ENCODE peak calls at places on chromosome 13, in five cellular contexts. P is psoas muscle, D is aorta, H is heart left ventricle, J is endodermal cell. Q is an unnamed sample. For H3K27me3 and H3K4me1, the result is how much of the 10 kb centered on the place peaks cover.

GRCh38 chr13:70809588-70809987 is 701.3 kb upstream of the KLHL1 start:
- DNase-seq in P (no peak), D (no peak), H (no peak), J (no peak), Q (no peak)

GRCh38 chr13:70817571-70817970 is 709.3 kb upstream of the KLHL1 start:
- DNase-seq in P (no peak), D (no peak), H (no peak), J (no peak), Q (no peak)

GRCh38 chr13:33940898-33941297 is 122.9 kb downstream of the RFC3 start:
- DNase-seq in P (no peak), D (no peak), H (no peak), J (peak), Q (peak)

GRCh38 chr13:79710376-79710775 is 229.4 kb downstream of the NDFIP2 start:
- DNase-seq in P (no peak), D (no peak), H (no peak), J (no peak), Q (peak)

GRCh38 chr13:65460136-65460535 is 1770.0 kb downstream of the PCDH9 start:
- DNase-seq in P (no peak), D (no peak), H (no peak), J (no peak), Q (no peak)

GRCh38 chr13:77584111-77584510 is 48.6 kb downstream of the SCEL start:
- DNase-seq in P (no peak), D (no peak), H (no peak), J (no peak), Q (no peak)

GRCh38 chr13:55087085-55087484 is 2053.6 kb upstream of the PRR20A start:
- DNase-seq in P (no peak), D (no peak), H (no peak), J (peak), Q (no peak)

GRCh38 chr13:60392136-60392535 is 4.9 kb upstream of the TDRD3 start:
- DNase-seq in P (no peak), D (no peak), H (no peak), J (peak), Q (no peak)

GRCh38 chr13:24217601-24218281 is 57.2 kb downstream of the SPATA13 start:
- DNase-seq in P (no peak), D (no peak), H (no peak), J (peak), Q (peak)

GRCh38 chr13:93201992-93202558 is 24.5 kb upstream of the GPC6 start:
- DNase-seq in P (no peak), D (no peak), H (no peak), J (no peak), Q (no peak)

GRCh38 chr13:80584785-80585184 is 243.9 kb upstream of the SPRY2 start:
- DNase-seq in P (no peak), D (no peak), H (no peak), J (no peak), Q (no peak)

GRCh38 chr13:22993148-22993547 is 187.6 kb upstream of the SGCG start:
- DNase-seq in P (no peak), D (no peak), H (no peak), J (no peak), Q (no peak)

GRCh38 chr13:111304603-111305289 is 15.7 kb upstream of the TEX29 start:
- DNase-seq in P (no peak), D (no peak), H (no peak), J (no peak), Q (no peak)

GRCh38 chr13:23510979-23511735 is 59.1 kb upstream of the TNFRSF19 start:
- DNase-seq in P (no peak), D (no peak), H (no peak), J (peak), Q (peak)

GRCh38 chr13:38262211-38262610 is 87.4 kb upstream of the UFM1 start:
- DNase-seq in P (no peak), D (no peak), H (no peak), J (no peak), Q (no peak)

GRCh38 chr13:110593430-110594130 is 21.8 kb upstream of the NAXD start:
- DNase-seq in P (no peak), D (no peak), H (no peak), J (peak), Q (peak)

GRCh38 chr13:43085545-43085944 is 62.2 kb downstream of the DNAJC15 start:
- DNase-seq in P (no peak), D (no peak), H (no peak), J (no peak), Q (peak)

GRCh38 chr13:49314344-49314882 is 66.7 kb downstream of the CDADC1 start:
- DNase-seq in P (no peak), D (no peak), H (no peak), J (no peak), Q (no peak)

GRCh38 chr13:20125129-20125782 is 35.6 kb downstream of the GJA3 start:
- DNase-seq in P (no peak), D (no peak), H (no peak), J (no peak), Q (peak)

DNA sequence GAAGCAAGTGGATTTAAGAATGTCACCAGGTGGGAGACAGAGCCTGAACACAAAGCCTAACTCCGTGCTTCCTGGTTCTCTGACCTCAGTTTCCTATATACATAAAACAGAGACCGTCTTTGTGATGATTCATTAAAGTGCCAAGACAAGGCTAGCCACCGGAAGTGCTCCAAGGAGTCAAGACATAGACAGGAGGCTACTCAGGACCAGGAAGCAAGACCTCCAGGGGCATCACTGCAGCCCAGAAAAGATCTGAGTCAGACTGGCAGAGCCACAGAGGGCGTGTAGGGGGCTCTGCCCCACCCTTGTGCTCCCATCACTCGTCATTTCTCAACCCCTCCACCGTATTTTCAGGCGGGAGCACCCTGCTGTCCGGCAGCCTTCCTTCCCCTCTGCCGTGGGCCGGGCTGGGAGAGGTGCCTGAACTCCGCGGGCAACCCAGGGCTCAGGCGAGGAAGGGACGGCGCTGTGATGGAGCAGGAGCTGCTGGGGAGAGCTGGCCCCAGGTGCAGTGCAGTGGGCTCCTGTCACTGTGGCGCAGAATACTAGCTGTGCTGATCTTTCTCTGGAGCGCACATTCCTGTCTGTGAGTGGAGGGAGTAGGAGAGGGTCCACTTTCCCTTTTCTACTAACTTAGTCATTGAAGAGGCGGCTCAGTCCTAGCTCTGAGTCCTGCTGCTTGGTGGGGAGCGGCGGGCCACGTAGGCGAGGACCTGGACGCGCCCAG is 134.7 kb upstream of the GPR12 start:
- DNase-seq in P (no peak), D (no peak), H (no peak), J (peak), Q (peak)
- H3K27me3 ChIP-seq in P (under half), D (under half), H (under half), J (under half), Q (under half)

GRCh38 chr13:99996177-99996705 is 14.7 kb downstream of the ZIC2 start:
- DNase-seq in P (no peak), D (no peak), H (no peak), J (peak), Q (no peak)
- H3K4me3 ChIP-seq in P (no peak), D (no peak), H (no peak), J (peak), Q (no peak)

DNA sequence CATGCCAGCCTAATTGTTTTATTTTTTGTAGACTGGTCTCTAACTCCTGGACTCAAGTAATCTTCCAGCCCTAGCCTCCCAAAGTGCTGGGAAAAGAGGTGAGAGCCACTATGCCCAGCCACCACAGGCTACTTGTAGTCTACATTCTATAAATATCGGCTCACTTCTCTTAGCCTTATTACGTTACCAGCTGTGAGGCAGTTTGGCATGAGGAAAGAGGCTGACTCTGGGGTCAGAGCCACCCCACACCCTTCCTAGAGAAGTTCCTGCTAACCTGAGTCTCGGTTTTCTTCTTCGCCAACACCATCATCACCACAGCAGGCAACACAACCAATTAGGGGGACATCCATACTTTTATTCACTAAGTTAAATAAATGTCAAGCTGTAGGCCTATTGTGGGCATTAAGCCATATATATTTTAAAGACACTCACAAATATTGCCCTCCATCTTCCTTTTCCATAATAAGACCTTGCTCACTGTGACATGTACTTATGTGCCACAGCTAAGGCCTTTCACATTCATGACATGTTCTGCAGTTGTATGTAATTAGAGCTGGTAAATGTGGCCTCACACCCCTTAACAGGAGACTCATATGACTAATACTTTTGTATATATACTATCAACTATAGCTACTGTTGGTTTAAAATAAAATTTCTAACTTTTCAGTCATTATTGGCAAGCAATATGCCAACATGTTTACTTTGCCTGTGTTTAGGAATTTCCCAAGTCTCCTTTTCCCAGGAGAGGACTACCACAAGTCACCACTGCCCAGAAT is 5.7 kb downstream of the SLC25A30 start:
- DNase-seq in P (no peak), D (no peak), H (no peak), J (no peak), Q (no peak)
- H3K4me1 ChIP-seq in P (half or more), D (under half), H (half or more), J (under half), Q (under half)

GRCh38 chr13:112450118-112450517 is 74.0 kb downstream of the SPACA7 start:
- DNase-seq in P (no peak), D (no peak), H (no peak), J (peak), Q (no peak)

GRCh38 chr13:112453207-112453829 is 77.2 kb downstream of the SPACA7 start:
- DNase-seq in P (no peak), D (no peak), H (no peak), J (peak), Q (no peak)

GRCh38 chr13:112452380-112453206 is 76.4 kb downstream of the SPACA7 start:
- DNase-seq in P (no peak), D (no peak), H (peak), J (peak), Q (no peak)

GRCh38 chr13:112450567-112451240 is 74.5 kb downstream of the SPACA7 start:
- DNase-seq in P (no peak), D (no peak), H (no peak), J (no peak), Q (no peak)

GRCh38 chr13:112451512-112452379 is 75.6 kb downstream of the SPACA7 start:
- DNase-seq in P (no peak), D (no peak), H (peak), J (peak), Q (no peak)
- H3K27me3 ChIP-seq in P (under half), D (under half), H (under half), J (under half), Q (under half)

GRCh38 chr13:105611424-105611823 is 924.0 kb downstream of the EFNB2 start:
- DNase-seq in P (no peak), D (no peak), H (no peak), J (no peak), Q (peak)
- H3K4me3 ChIP-seq in P (no peak), D (no peak), H (no peak), J (no peak), Q (no peak)

GRCh38 chr13:41462427-41462826 is 5.1 kb downstream of the RGCC start:
- DNase-seq in P (no peak), D (no peak), H (no peak), J (no peak), Q (no peak)
- H3K4me1 ChIP-seq in P (under half), D (under half), H (under half), J (under half), Q (under half)

GRCh38 chr13:91397595-91397994 is 826 bp upstream of the GPC5 start:
- DNase-seq in P (no peak), D (no peak), H (no peak), J (no peak), Q (no peak)

GRCh38 chr13:91399189-91400093 is 1.0 kb downstream of the GPC5 start:
- DNase-seq in P (peak), D (peak), H (peak), J (no peak), Q (no peak)

GRCh38 chr13:91401916-91402315 is 3.5 kb downstream of the GPC5 start:
- DNase-seq in P (no peak), D (no peak), H (no peak), J (no peak), Q (no peak)

GRCh38 chr13:91398413-91399188 is at the start of gene GPC5:
- DNase-seq in P (peak), D (peak), H (peak), J (peak), Q (peak)

GRCh38 chr13:91400094-91400462 is 1.7 kb downstream of the GPC5 start:
- DNase-seq in P (no peak), D (no peak), H (no peak), J (no peak), Q (no peak)
- H3K27me3 ChIP-seq in P (under half), D (under half), H (under half), J (half or more), Q (half or more)

DNA sequence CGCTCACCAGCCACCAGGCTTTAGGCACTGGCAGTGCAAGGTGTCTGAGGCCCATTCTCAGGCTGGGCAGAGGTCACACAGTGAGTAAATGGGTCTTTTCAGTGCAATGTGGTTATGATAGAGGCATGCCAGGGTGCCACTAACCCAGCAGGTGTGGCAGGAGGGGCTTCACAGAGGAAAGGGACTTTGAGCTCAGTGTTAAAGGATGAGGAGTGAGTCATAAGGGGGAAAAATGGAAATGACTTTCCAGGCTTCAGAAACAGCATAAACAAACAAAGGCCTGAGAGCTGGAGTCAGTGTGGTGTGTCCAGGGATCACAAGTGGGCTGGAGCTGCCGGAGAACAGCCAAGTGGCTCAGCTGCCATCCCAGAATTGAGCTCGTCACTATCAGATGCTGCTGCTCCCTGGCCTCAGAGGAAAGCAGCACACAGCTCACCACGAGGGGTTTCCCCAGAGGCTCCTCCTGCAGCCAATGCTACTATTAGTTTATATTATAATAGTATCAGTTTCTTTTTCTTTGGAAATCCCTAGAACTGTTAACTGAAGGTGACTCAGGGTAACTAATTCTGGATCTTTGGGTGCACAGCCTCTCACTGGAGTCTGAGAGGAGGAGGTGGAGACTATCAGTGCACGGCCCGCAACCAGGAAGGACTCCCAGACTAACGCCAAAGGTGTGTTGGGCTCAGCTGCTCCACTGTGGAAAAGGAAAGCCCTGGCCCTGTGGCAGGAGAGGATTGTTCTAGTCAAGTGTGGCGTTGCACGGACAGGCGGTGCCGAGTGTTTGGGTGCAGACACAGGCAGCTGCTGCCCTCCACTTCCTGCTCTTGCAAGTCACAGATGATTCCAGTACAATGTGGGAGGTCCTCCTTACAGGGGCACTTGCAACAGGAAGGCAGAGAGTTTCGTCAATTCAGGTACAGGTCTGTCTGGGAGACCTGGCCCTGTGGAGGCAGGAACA is 39.5 kb downstream of the DHRS12 start:
- DNase-seq in P (peak), D (peak), H (peak), J (no peak), Q (peak)
- H3K4me3 ChIP-seq in P (no peak), D (no peak), H (peak), J (no peak), Q (no peak)

DNA sequence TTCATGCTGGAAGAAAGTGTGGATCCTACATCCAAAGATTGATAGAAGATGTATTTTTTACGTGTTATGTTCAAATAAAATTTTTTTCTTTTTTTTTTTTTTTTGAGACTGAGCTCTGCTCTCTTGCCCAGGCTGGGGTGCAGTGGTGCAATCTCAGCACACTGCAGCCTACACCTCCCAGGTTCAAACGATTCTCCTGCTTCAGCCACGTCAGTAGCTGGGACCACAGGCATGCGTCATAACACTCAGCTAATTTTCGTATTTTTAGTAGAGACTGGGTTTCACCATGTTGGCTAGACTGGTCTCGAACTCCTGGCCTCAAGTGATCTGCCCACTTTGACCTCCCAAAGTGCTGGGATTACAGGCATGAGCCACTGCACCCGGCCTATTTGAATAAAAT is 65.7 kb downstream of the KLF12 start:
- DNase-seq in P (no peak), D (no peak), H (no peak), J (no peak), Q (no peak)
- H3K4me1 ChIP-seq in P (under half), D (under half), H (under half), J (under half), Q (under half)